ENCODE peak calls at places on chromosomes 3 and 15, in ten cellular contexts. O is MCF 10A; Y is activated T-helper 9 cell treated with anti-CD3 and anti-CD28 coated beads, Interleukin-2, amount 50 U/mL, for 16 hours; S is neural crest cell; X is nucleus accumbens; T is NCI-H774; F is memory B cell; U is activated naive CD4-positive, alpha-beta T cell; H is T-helper 1 cell; W is GF-D8. N is an unnamed sample.

GRCh38 chr3:118577055-118577759 is 457.4 kb downstream of the IGSF11 start:
- DNase-seq in Y (no peak), X (no peak), F (no peak), W (no peak), O (no peak), S (no peak), U (no peak), H (no peak), T (no peak), N (no peak)

GRCh38 chr3:192884831-192885356 is 32.8 kb downstream of the MB21D2 start:
- DNase-seq in H (no peak), T (no peak), O (no peak), S (no peak), W (no peak), U (no peak), Y (no peak), F (no peak), X (no peak), N (no peak)

GRCh38 chr3:123883111-123883510 is 1.0 kb downstream of the MYLK start:
- DNase-seq in O (no peak), F (no peak), H (no peak), U (no peak), T (no peak), W (no peak), Y (no peak), X (no peak), S (no peak), N (no peak)

GRCh38 chr15:38164061-38164460 is 88.6 kb upstream of the SPRED1 start:
- DNase-seq in F (no peak), X (no peak), U (no peak), O (no peak), Y (no peak), H (no peak), S (no peak), W (no peak), T (no peak), N (no peak)

GRCh38 chr15:101198031-101198430 is 53.8 kb downstream of the CHSY1 start:
- DNase-seq in Y (no peak), T (no peak), H (no peak), O (no peak), F (no peak), S (no peak), X (no peak), W (no peak), U (no peak), N (no peak)

GRCh38 chr3:30607032-30607833 is 832 bp downstream of the TGFBR2 start:
- DNase-seq in H (peak), O (peak), Y (peak), W (peak), F (peak), S (peak), U (peak), T (no peak), X (no peak), N (peak)

GRCh38 chr3:15330031-15330596 is 2.3 kb downstream of the SH3BP5 start:
- DNase-seq in F (no peak), W (no peak), H (no peak), O (peak), S (no peak), Y (no peak), T (no peak), X (no peak), U (no peak), N (no peak)

GRCh38 chr3:31412832-31413231 is 119.9 kb upstream of the STT3B start:
- DNase-seq in T (no peak), X (no peak), S (no peak), H (no peak), O (peak), F (no peak), U (no peak), Y (no peak), W (no peak), N (no peak)

GRCh38 chr3:146543461-146544012 is 870 bp downstream of the PLSCR1 start:
- DNase-seq in H (no peak), Y (no peak), W (peak), X (no peak), S (no peak), U (no peak), T (no peak), O (peak), F (no peak), N (no peak)

GRCh38 chr15:42954291-42954690 is 33.7 kb upstream of the TTBK2 start:
- DNase-seq in O (no peak), U (no peak), W (no peak), Y (no peak), T (no peak), X (no peak), S (no peak), H (no peak), F (no peak), N (no peak)

GRCh38 chr3:27675287-27675686 is 46.8 kb downstream of the EOMES start:
- DNase-seq in Y (no peak), O (peak), F (no peak), X (no peak), S (no peak), T (no peak), U (no peak), H (no peak), W (no peak), N (no peak)

GRCh38 chr3:191563722-191564121 is 102.8 kb downstream of the PYDC2 start:
- DNase-seq in X (no peak), H (no peak), O (no peak), Y (no peak), F (no peak), U (no peak), T (no peak), S (no peak), W (no peak), N (no peak)

GRCh38 chr3:72233571-72233970 is 448.6 kb upstream of the PROK2 start:
- DNase-seq in Y (no peak), X (no peak), O (no peak), W (no peak), S (no peak), F (no peak), T (no peak), H (no peak), U (no peak), N (no peak)

GRCh38 chr3:162224736-162225135 is 728.1 kb downstream of the OTOL1 start:
- DNase-seq in W (no peak), Y (no peak), F (no peak), O (peak), S (no peak), T (no peak), X (no peak), H (no peak), U (no peak), N (no peak)

GRCh38 chr3:15197340-15198029 is 8.6 kb upstream of the CAPN7 start:
- DNase-seq in X (no peak), U (no peak), F (no peak), H (no peak), T (no peak), O (no peak), Y (no peak), S (no peak), W (no peak), N (no peak)

GRCh38 chr15:80695099-80695910 is at the start of gene ABHD17C:
- DNase-seq in T (peak), S (peak), O (peak), W (no peak), U (no peak), X (peak), Y (peak), F (no peak), H (no peak), N (peak)

GRCh38 chr3:114411292-114411691 is 117.5 kb downstream of the TIGIT start:
- DNase-seq in S (no peak), U (no peak), H (no peak), O (no peak), W (no peak), T (no peak), F (no peak), X (no peak), Y (no peak), N (no peak)

GRCh38 chr15:48861813-48862431 is 16.0 kb upstream of the EID1 start:
- DNase-seq in O (peak), F (peak), W (peak), Y (no peak), H (no peak), U (no peak), X (no peak), T (peak), S (peak), N (no peak)

GRCh38 chr3:143507735-143508580 is 340.3 kb downstream of the SLC9A9 start:
- DNase-seq in W (no peak), H (no peak), Y (no peak), F (no peak), S (no peak), X (no peak), O (peak), T (no peak), U (no peak), N (no peak)

GRCh38 chr15:74964794-74965193 is 8.2 kb upstream of the RPP25 start:
- DNase-seq in O (peak), F (no peak), Y (no peak), H (no peak), S (no peak), T (no peak), U (no peak), W (no peak), X (no peak), N (peak)

GRCh38 chr3:74539879-74540278 is 74.6 kb downstream of the CNTN3 start:
- DNase-seq in T (no peak), O (no peak), F (no peak), X (no peak), S (no peak), H (no peak), U (no peak), Y (no peak), W (no peak), N (no peak)

GRCh38 chr15:75844629-75845390 is 1.6 kb downstream of the UBE2Q2 start:
- DNase-seq in W (no peak), T (no peak), O (no peak), Y (no peak), S (no peak), X (no peak), H (no peak), U (no peak), F (no peak), N (no peak)

GRCh38 chr3:37622999-37623883 is 238.4 kb upstream of the CTDSPL start:
- DNase-seq in H (no peak), F (no peak), T (no peak), W (no peak), O (no peak), U (no peak), X (no peak), Y (no peak), S (no peak), N (no peak)

GRCh38 chr3:50292924-50293801 is 934 bp upstream of the IFRD2 start:
- DNase-seq in X (no peak), U (no peak), O (no peak), H (no peak), T (no peak), W (no peak), F (no peak), S (no peak), Y (no peak), N (no peak)

GRCh38 chr3:12947504-12948369 is 106.4 kb upstream of the RPL32 start:
- DNase-seq in F (no peak), O (peak), H (no peak), Y (no peak), U (no peak), T (no peak), S (no peak), W (peak), X (no peak), N (peak)

GRCh38 chr3:191246628-191247027 is 47.6 kb downstream of the OSTN start:
- DNase-seq in X (no peak), F (no peak), O (peak), S (no peak), H (no peak), Y (no peak), W (no peak), U (no peak), T (no peak), N (no peak)

GRCh38 chr3:66693461-66693912 is 192.7 kb upstream of the LRIG1 start:
- DNase-seq in X (no peak), S (no peak), W (no peak), F (no peak), O (no peak), T (no peak), Y (no peak), U (no peak), H (no peak), N (no peak)

GRCh38 chr3:73558399-73559075 is 66.2 kb downstream of the PDZRN3 start:
- DNase-seq in Y (no peak), W (no peak), U (no peak), O (peak), F (no peak), S (no peak), X (no peak), T (no peak), H (no peak), N (no peak)

GRCh38 chr3:42544492-42545283 is 37.1 kb downstream of the SEC22C start:
- DNase-seq in W (no peak), X (no peak), U (no peak), O (peak), H (no peak), Y (no peak), S (no peak), F (no peak), T (peak), N (peak)